ENCODE peak calls at places on chromosomes 1 and 21, in six cellular contexts. G, K, P, Q, X and B are unnamed samples.

GRCh38 chr1:175887981-175888428 is 144.6 kb upstream of the TNR start:
- DNase-seq in G (peak; percentile 89), K (peak; percentile 56), P (peak; percentile 69), Q (peak; percentile 67), X (peak; percentile 89), B (peak; percentile 36)

GRCh38 chr1:12491691-12492090 is 126.3 kb downstream of the DHRS3 start:
- DNase-seq in G (no peak), K (no peak), P (no peak), Q (no peak), X (no peak), B (no peak)

GRCh38 chr1:12761781-12762180 is 11.8 kb upstream of the PRAMEF12 start:
- DNase-seq in G (no peak), K (no peak), P (no peak), Q (no peak), X (no peak), B (no peak)

GRCh38 chr1:86207323-86207722 is 50.8 kb upstream of the COL24A1 start:
- DNase-seq in G (no peak), K (no peak), P (peak; percentile 13), Q (no peak), X (no peak), B (peak; percentile 90)

GRCh38 chr1:172277989-172278388 is 142.5 kb upstream of the C1orf105 start:
- DNase-seq in G (no peak), K (no peak), P (no peak), Q (no peak), X (no peak), B (no peak)

GRCh38 chr1:63266857-63267256 is 55.5 kb upstream of the FOXD3 start:
- DNase-seq in G (no peak), K (no peak), P (no peak), Q (no peak), X (no peak), B (no peak)

GRCh38 chr1:110152133-110152785 is 2.0 kb downstream of the SLC6A17 start:
- DNase-seq in G (no peak), K (no peak), P (peak; percentile 6), Q (no peak), X (no peak), B (peak; percentile 74)

GRCh38 chr1:199691540-199691939 is 336.0 kb upstream of the NR5A2 start:
- DNase-seq in G (no peak), K (no peak), P (peak; percentile 92), Q (no peak), X (no peak), B (peak; percentile 82)

GRCh38 chr1:41221995-41222991 is 19.8 kb downstream of the SCMH1 start:
- DNase-seq in G (no peak), K (no peak), P (peak; percentile 18), Q (no peak), X (no peak), B (no peak)

GRCh38 chr1:65952692-65953091 is 160.0 kb downstream of the PDE4B start:
- DNase-seq in G (no peak), K (no peak), P (peak; percentile 26), Q (no peak), X (no peak), B (peak; percentile 61)

GRCh38 chr1:29410476-29410875 is 174.2 kb downstream of the PTPRU start:
- DNase-seq in G (no peak), K (no peak), P (no peak), Q (no peak), X (peak; percentile 26), B (no peak)

GRCh38 chr1:231040019-231040799 is at the start of gene FAM89A:
- DNase-seq in G (peak; percentile 57), K (peak; percentile 46), P (peak; percentile 51), Q (peak; percentile 35), X (peak; percentile 76), B (no peak)

GRCh38 chr1:201269900-201270410 is 13.4 kb upstream of the PKP1 start:
- DNase-seq in G (peak; percentile 12), K (no peak), P (no peak), Q (no peak), X (no peak), B (no peak)

GRCh38 chr1:244353572-244354091 is 98.1 kb downstream of the ADSS2 start:
- DNase-seq in G (peak; percentile 79), K (peak; percentile 55), P (peak; percentile 90), Q (no peak), X (no peak), B (peak; percentile 97)

GRCh38 chr1:151680812-151681211 is 35.8 kb downstream of the CELF3 start:
- DNase-seq in G (no peak), K (no peak), P (peak; percentile 86), Q (no peak), X (no peak), B (peak; percentile 89)

GRCh38 chr1:172764378-172764777 is 105.5 kb downstream of the FASLG start:
- DNase-seq in G (no peak), K (no peak), P (no peak), Q (no peak), X (no peak), B (no peak)

GRCh38 chr1:226223157-226223785 is at the start of gene MIXL1:
- DNase-seq in G (peak; percentile 66), K (no peak), P (peak; percentile 23), Q (no peak), X (peak; percentile 76), B (no peak)

GRCh38 chr1:156499194-156499702 is 1.3 kb downstream of the MEF2D start:
- DNase-seq in G (no peak), K (no peak), P (peak; percentile 57), Q (no peak), X (peak; percentile 65), B (no peak)

DNA sequence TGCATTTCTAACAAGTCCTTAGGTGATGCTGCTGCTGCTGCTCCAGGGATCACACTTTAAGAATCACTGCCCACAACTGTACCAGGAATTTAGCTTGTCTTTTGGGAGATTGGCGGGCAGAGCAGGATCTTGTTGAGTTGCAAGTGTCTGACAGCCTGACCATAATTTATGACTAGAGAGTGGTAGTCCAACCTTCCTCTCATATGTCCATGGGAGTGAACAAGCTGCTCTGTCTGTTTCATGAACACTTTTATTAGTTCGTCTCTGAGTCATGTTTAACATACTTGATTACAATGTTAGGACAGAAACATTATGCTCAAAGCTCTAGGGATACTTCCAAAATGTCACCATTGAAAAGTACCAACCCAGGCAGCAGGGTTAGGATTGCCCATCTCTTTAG is 169.6 kb downstream of the TGFB2 start:
- DNase-seq in G (no peak), K (no peak), P (no peak), Q (no peak), X (no peak), B (no peak)
- H4K91ac ChIP-seq in G (no peak overlapping the region), K (no peak overlapping the region), P (no peak overlapping the region), Q (no peak overlapping the region), X (no peak overlapping the region), B (no peak overlapping the region)

GRCh38 chr21:37380349-37381323 is 14.1 kb downstream of the DYRK1A start:
- DNase-seq in G (peak; percentile 49), K (no peak), P (no peak), Q (no peak), X (no peak), B (no peak)
- H4K91ac ChIP-seq in G (no peak overlapping the region), K (no peak overlapping the region), P (no peak overlapping the region), Q (no peak overlapping the region), X (no peak overlapping the region), B (no peak overlapping the region)

GRCh38 chr1:228302086-228302485 is 94.2 kb downstream of the OBSCN start:
- DNase-seq in G (no peak), K (no peak), P (no peak), Q (no peak), X (no peak), B (no peak)
- H4K91ac ChIP-seq in G (no peak overlapping the region), K (no peak overlapping the region), P (no peak overlapping the region), Q (no peak overlapping the region), X (no peak overlapping the region), B (no peak overlapping the region)

GRCh38 chr1:115160728-115161127 is 71.4 kb upstream of the TSPAN2 start:
- DNase-seq in G (no peak), K (no peak), P (no peak), Q (no peak), X (no peak), B (no peak)
- H4K91ac ChIP-seq in G (no peak overlapping the region), K (no peak overlapping the region), P (no peak overlapping the region), Q (no peak overlapping the region), X (no peak overlapping the region), B (no peak overlapping the region)

GRCh38 chr1:87940410-87940809 is 611.7 kb downstream of the LMO4 start:
- DNase-seq in G (no peak), K (no peak), P (no peak), Q (no peak), X (no peak), B (no peak)

GRCh38 chr1:87939486-87939885 is 610.8 kb downstream of the LMO4 start:
- DNase-seq in G (no peak), K (no peak), P (no peak), Q (no peak), X (no peak), B (no peak)

GRCh38 chr1:87937774-87938173 is 609.1 kb downstream of the LMO4 start:
- DNase-seq in G (no peak), K (no peak), P (no peak), Q (no peak), X (no peak), B (no peak)

GRCh38 chr1:87941292-87941946 is 612.7 kb downstream of the LMO4 start:
- DNase-seq in G (no peak), K (no peak), P (no peak), Q (no peak), X (no peak), B (no peak)

GRCh38 chr1:87942165-87942564 is 613.5 kb downstream of the LMO4 start:
- DNase-seq in G (no peak), K (no peak), P (peak; percentile 36), Q (no peak), X (no peak), B (peak; percentile 35)
- H4K91ac ChIP-seq in G (no peak overlapping the region), K (no peak overlapping the region), P (no peak overlapping the region), Q (no peak overlapping the region), X (peak overlapping the region; percentile 70), B (no peak overlapping the region)

GRCh38 chr1:26164036-26164927 is 4.5 kb downstream of the C1orf232 start:
- DNase-seq in G (peak; percentile 85), K (no peak), P (peak; percentile 24), Q (peak; percentile 80), X (peak; percentile 85), B (no peak)
- H4K91ac ChIP-seq in G (no peak overlapping the region), K (peak overlapping the region; percentile 80), P (peak overlapping the region; percentile 9), Q (peak overlapping the region; percentile 69), X (peak overlapping the region; percentile 20), B (no peak overlapping the region)

DNA sequence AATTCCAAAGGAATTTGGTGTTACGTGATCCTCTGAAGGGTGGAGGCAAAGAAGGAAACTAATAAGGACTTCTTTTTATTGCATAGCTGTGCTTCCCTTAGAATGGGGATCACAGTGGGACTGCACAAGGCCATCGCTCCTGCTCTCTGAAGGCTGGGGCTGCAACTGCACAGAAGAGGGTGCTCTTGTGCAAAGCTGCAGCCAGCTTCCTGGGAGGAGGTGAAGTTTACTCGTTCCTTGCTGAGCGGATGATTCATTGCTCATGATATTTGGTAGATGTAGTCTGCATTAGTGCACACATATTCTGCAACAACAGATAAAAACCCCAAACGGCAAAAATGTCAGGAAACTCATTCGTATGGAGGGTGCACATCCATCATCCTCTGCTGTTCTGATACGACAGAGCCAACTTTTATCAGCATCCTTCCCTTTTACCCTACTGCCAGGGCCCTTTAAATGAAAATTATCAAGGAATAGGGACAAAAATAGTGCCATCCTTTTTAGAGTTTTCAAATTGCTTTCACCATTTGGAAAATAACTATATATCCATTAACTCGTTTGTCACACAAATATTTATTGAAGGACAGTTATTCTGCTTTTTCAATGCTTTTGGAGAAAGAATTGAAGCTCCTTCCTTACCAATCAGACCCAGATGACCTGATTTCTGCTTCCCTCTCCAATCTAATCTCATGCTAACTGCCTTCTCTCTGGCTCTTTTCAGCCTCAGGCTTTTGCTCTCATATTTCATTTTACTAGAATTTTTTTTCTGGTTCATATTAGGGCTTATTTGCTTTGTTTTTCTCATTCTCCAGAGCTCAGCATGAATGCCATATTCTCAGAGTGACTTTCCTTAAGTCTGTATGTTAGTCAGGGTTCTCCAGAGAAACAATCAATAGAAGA is 263.6 kb downstream of the DUSP10 start:
- DNase-seq in G (peak; percentile 65), K (peak; percentile 16), P (peak; percentile 83), Q (peak; percentile 20), X (peak; percentile 46), B (peak; percentile 91)
- H4K91ac ChIP-seq in G (no peak overlapping the region), K (no peak overlapping the region), P (no peak overlapping the region), Q (no peak overlapping the region), X (no peak overlapping the region), B (peak overlapping the region; percentile 36)